ENCODE peak calls at places on chromosomes 7 and 10, in ten cellular contexts. One of them, this sample, is unnamed.
A peak's percentile ranks its signal among the peaks of the same experiment; 100 is the strongest.

GRCh38 chr7:102030696-102031095 is 213.3 kb downstream of the CUX1 start:
- DNase-seq in IMR-90: no peak
- DNase-seq in NB4: no peak
- DNase-seq in kidney: no peak
- DNase-seq in AG09319: no peak
- DNase-seq in B cell: no peak
- DNase-seq in cardiac fibroblast: no peak
- DNase-seq in choroid plexus epithelial cell: no peak
- DNase-seq in Caco-2: no peak
- DNase-seq in vagina: no peak
- DNase-seq in this sample: no peak

GRCh38 chr7:41164440-41164839 is 538.5 kb downstream of the INHBA start:
- DNase-seq in IMR-90: peak; percentile 58
- DNase-seq in NB4: no peak
- DNase-seq in kidney: no peak
- DNase-seq in AG09319: no peak
- DNase-seq in B cell: no peak
- DNase-seq in cardiac fibroblast: no peak
- DNase-seq in choroid plexus epithelial cell: peak; percentile 41
- DNase-seq in Caco-2: no peak
- DNase-seq in vagina: no peak
- DNase-seq in this sample: no peak

GRCh38 chr7:77330169-77330882 is 85.8 kb downstream of the GSAP start:
- DNase-seq in IMR-90: peak; percentile 37
- DNase-seq in NB4: peak; percentile 99
- DNase-seq in kidney: no peak
- DNase-seq in AG09319: no peak
- DNase-seq in B cell: peak; percentile 75
- DNase-seq in cardiac fibroblast: peak; percentile 29
- DNase-seq in choroid plexus epithelial cell: no peak
- DNase-seq in Caco-2: no peak
- DNase-seq in vagina: no peak
- DNase-seq in this sample: no peak

GRCh38 chr7:57348646-57349269 is 101.2 kb upstream of the ZNF716 start:
- DNase-seq in IMR-90: no peak
- DNase-seq in NB4: no peak
- DNase-seq in kidney: no peak
- DNase-seq in AG09319: no peak
- DNase-seq in B cell: no peak
- DNase-seq in cardiac fibroblast: no peak
- DNase-seq in choroid plexus epithelial cell: no peak
- DNase-seq in Caco-2: no peak
- DNase-seq in vagina: no peak
- DNase-seq in this sample: peak; percentile 29

GRCh38 chr7:115135769-115136410 is 214.0 kb downstream of the MDFIC start:
- DNase-seq in IMR-90: no peak
- DNase-seq in NB4: no peak
- DNase-seq in kidney: no peak
- DNase-seq in AG09319: no peak
- DNase-seq in B cell: no peak
- DNase-seq in cardiac fibroblast: peak; percentile 39
- DNase-seq in choroid plexus epithelial cell: peak; percentile 43
- DNase-seq in Caco-2: no peak
- DNase-seq in vagina: no peak
- DNase-seq in this sample: no peak

GRCh38 chr7:25694690-25695089 is 457.3 kb upstream of the NFE2L3 start:
- DNase-seq in IMR-90: no peak
- DNase-seq in NB4: no peak
- DNase-seq in kidney: no peak
- DNase-seq in AG09319: no peak
- DNase-seq in B cell: no peak
- DNase-seq in cardiac fibroblast: peak; percentile 45
- DNase-seq in choroid plexus epithelial cell: peak; percentile 33
- DNase-seq in Caco-2: no peak
- DNase-seq in vagina: no peak
- DNase-seq in this sample: no peak

GRCh38 chr10:6995339-6995738 is 415.3 kb upstream of the PRKCQ start:
- DNase-seq in IMR-90: peak; percentile 15
- DNase-seq in NB4: no peak
- DNase-seq in kidney: no peak
- DNase-seq in AG09319: no peak
- DNase-seq in B cell: no peak
- DNase-seq in cardiac fibroblast: no peak
- DNase-seq in choroid plexus epithelial cell: no peak
- DNase-seq in Caco-2: no peak
- DNase-seq in vagina: no peak
- DNase-seq in this sample: no peak

GRCh38 chr10:110304394-110304779 is 333 bp downstream of the SMNDC1 start:
- DNase-seq in IMR-90: no peak
- DNase-seq in NB4: no peak
- DNase-seq in kidney: no peak
- DNase-seq in AG09319: no peak
- DNase-seq in B cell: no peak
- DNase-seq in cardiac fibroblast: peak; percentile 33
- DNase-seq in choroid plexus epithelial cell: peak; percentile 24
- DNase-seq in Caco-2: no peak
- DNase-seq in vagina: no peak
- DNase-seq in this sample: no peak

GRCh38 chr10:3580565-3580964 is 204.4 kb downstream of the KLF6 start:
- DNase-seq in IMR-90: no peak
- DNase-seq in NB4: no peak
- DNase-seq in kidney: no peak
- DNase-seq in AG09319: no peak
- DNase-seq in B cell: no peak
- DNase-seq in cardiac fibroblast: no peak
- DNase-seq in choroid plexus epithelial cell: no peak
- DNase-seq in Caco-2: no peak
- DNase-seq in vagina: no peak
- DNase-seq in this sample: no peak

GRCh38 chr10:104486803-104487202 is 133.2 kb downstream of the CFAP58 start:
- DNase-seq in IMR-90: no peak
- DNase-seq in NB4: no peak
- DNase-seq in kidney: no peak
- DNase-seq in AG09319: no peak
- DNase-seq in B cell: no peak
- DNase-seq in cardiac fibroblast: no peak
- DNase-seq in choroid plexus epithelial cell: no peak
- DNase-seq in Caco-2: no peak
- DNase-seq in vagina: no peak
- DNase-seq in this sample: no peak

GRCh38 chr10:114623661-114624294 is 34.3 kb downstream of the ABLIM1 start:
- DNase-seq in IMR-90: peak; percentile 88
- DNase-seq in NB4: no peak
- DNase-seq in kidney: no peak
- DNase-seq in AG09319: peak; percentile 83
- DNase-seq in B cell: no peak
- DNase-seq in cardiac fibroblast: peak; percentile 78
- DNase-seq in choroid plexus epithelial cell: peak; percentile 77
- DNase-seq in Caco-2: peak; percentile 47
- DNase-seq in vagina: no peak
- DNase-seq in this sample: no peak

GRCh38 chr7:2517678-2518077 is 1.9 kb upstream of the LFNG start:
- DNase-seq in IMR-90: peak; percentile 61
- DNase-seq in NB4: no peak
- DNase-seq in kidney: no peak
- DNase-seq in AG09319: no peak
- DNase-seq in B cell: no peak
- DNase-seq in cardiac fibroblast: no peak
- DNase-seq in choroid plexus epithelial cell: peak; percentile 61
- DNase-seq in Caco-2: no peak
- DNase-seq in vagina: no peak
- DNase-seq in this sample: no peak

GRCh38 chr10:21726601-21727295 is 192.7 kb downstream of the MLLT10 start:
- DNase-seq in IMR-90: peak; percentile 26
- DNase-seq in NB4: no peak
- DNase-seq in kidney: no peak
- DNase-seq in AG09319: no peak
- DNase-seq in B cell: no peak
- DNase-seq in cardiac fibroblast: no peak
- DNase-seq in choroid plexus epithelial cell: no peak
- DNase-seq in Caco-2: no peak
- DNase-seq in vagina: no peak
- DNase-seq in this sample: no peak

GRCh38 chr10:109386921-109387320 is 536.4 kb downstream of the XPNPEP1 start:
- DNase-seq in IMR-90: no peak
- DNase-seq in NB4: no peak
- DNase-seq in kidney: no peak
- DNase-seq in AG09319: no peak
- DNase-seq in B cell: no peak
- DNase-seq in cardiac fibroblast: no peak
- DNase-seq in choroid plexus epithelial cell: no peak
- DNase-seq in Caco-2: no peak
- DNase-seq in vagina: no peak
- DNase-seq in this sample: no peak

GRCh38 chr10:6364893-6365292 is 162.2 kb downstream of the PFKFB3 start:
- DNase-seq in IMR-90: no peak
- DNase-seq in NB4: no peak
- DNase-seq in kidney: no peak
- DNase-seq in AG09319: no peak
- DNase-seq in B cell: no peak
- DNase-seq in cardiac fibroblast: no peak
- DNase-seq in choroid plexus epithelial cell: peak; percentile 8
- DNase-seq in Caco-2: no peak
- DNase-seq in vagina: no peak
- DNase-seq in this sample: no peak

GRCh38 chr10:48444266-48444665 is 137.8 kb downstream of the MAPK8 start:
- DNase-seq in IMR-90: peak; percentile 51
- DNase-seq in NB4: peak; percentile 70
- DNase-seq in kidney: no peak
- DNase-seq in AG09319: no peak
- DNase-seq in B cell: no peak
- DNase-seq in cardiac fibroblast: peak; percentile 57
- DNase-seq in choroid plexus epithelial cell: peak; percentile 77
- DNase-seq in Caco-2: peak; percentile 52
- DNase-seq in vagina: no peak
- DNase-seq in this sample: no peak

GRCh38 chr7:100896743-100897051 is 1.0 kb upstream of the ACHE start:
- DNase-seq in IMR-90: no peak
- DNase-seq in NB4: peak; percentile 36
- DNase-seq in kidney: peak; percentile 83
- DNase-seq in AG09319: no peak
- DNase-seq in B cell: no peak
- DNase-seq in cardiac fibroblast: no peak
- DNase-seq in choroid plexus epithelial cell: no peak
- DNase-seq in Caco-2: no peak
- DNase-seq in vagina: no peak
- DNase-seq in this sample: no peak
- TF ChIP-seq CTCF in IMR-90: no peak
- TF ChIP-seq CTCF in NB4: no peak
- TF ChIP-seq CTCF in kidney: no peak
- TF ChIP-seq CTCF in AG09319: no peak
- TF ChIP-seq CTCF in B cell: no peak
- TF ChIP-seq CTCF in cardiac fibroblast: no peak
- TF ChIP-seq CTCF in choroid plexus epithelial cell: no peak
- TF ChIP-seq CTCF in Caco-2: no peak
- TF ChIP-seq CTCF in vagina: no peak
- TF ChIP-seq CTCF in this sample: no peak

GRCh38 chr7:54859066-54859465 is 100.1 kb upstream of the SEC61G start:
- DNase-seq in IMR-90: no peak
- DNase-seq in NB4: no peak
- DNase-seq in kidney: no peak
- DNase-seq in AG09319: no peak
- DNase-seq in B cell: no peak
- DNase-seq in cardiac fibroblast: peak; percentile 18
- DNase-seq in choroid plexus epithelial cell: no peak
- DNase-seq in Caco-2: no peak
- DNase-seq in vagina: no peak
- DNase-seq in this sample: no peak
- TF ChIP-seq CTCF in IMR-90: no peak
- TF ChIP-seq CTCF in NB4: no peak
- TF ChIP-seq CTCF in kidney: no peak
- TF ChIP-seq CTCF in AG09319: no peak
- TF ChIP-seq CTCF in B cell: no peak
- TF ChIP-seq CTCF in cardiac fibroblast: no peak
- TF ChIP-seq CTCF in choroid plexus epithelial cell: no peak
- TF ChIP-seq CTCF in Caco-2: no peak
- TF ChIP-seq CTCF in vagina: no peak
- TF ChIP-seq CTCF in this sample: no peak

GRCh38 chr7:1234049-1234691 is 1.5 kb downstream of the UNCX start:
- DNase-seq in IMR-90: no peak
- DNase-seq in NB4: no peak
- DNase-seq in kidney: no peak
- DNase-seq in AG09319: no peak
- DNase-seq in B cell: no peak
- DNase-seq in cardiac fibroblast: no peak
- DNase-seq in choroid plexus epithelial cell: no peak
- DNase-seq in Caco-2: no peak
- DNase-seq in vagina: no peak
- DNase-seq in this sample: no peak
- TF ChIP-seq CTCF in IMR-90: no peak
- TF ChIP-seq CTCF in NB4: no peak
- TF ChIP-seq CTCF in kidney: no peak
- TF ChIP-seq CTCF in AG09319: no peak
- TF ChIP-seq CTCF in B cell: no peak
- TF ChIP-seq CTCF in cardiac fibroblast: no peak
- TF ChIP-seq CTCF in choroid plexus epithelial cell: no peak
- TF ChIP-seq CTCF in Caco-2: no peak
- TF ChIP-seq CTCF in vagina: no peak
- TF ChIP-seq CTCF in this sample: no peak

GRCh38 chr10:44282606-44283300 is 102.1 kb downstream of the CXCL12 start:
- DNase-seq in IMR-90: no peak
- DNase-seq in NB4: no peak
- DNase-seq in kidney: no peak
- DNase-seq in AG09319: no peak
- DNase-seq in B cell: no peak
- DNase-seq in cardiac fibroblast: no peak
- DNase-seq in choroid plexus epithelial cell: no peak
- DNase-seq in Caco-2: no peak
- DNase-seq in vagina: no peak
- DNase-seq in this sample: no peak
- TF ChIP-seq CTCF in IMR-90: no peak
- TF ChIP-seq CTCF in NB4: no peak
- TF ChIP-seq CTCF in kidney: no peak
- TF ChIP-seq CTCF in AG09319: no peak
- TF ChIP-seq CTCF in B cell: no peak
- TF ChIP-seq CTCF in cardiac fibroblast: no peak
- TF ChIP-seq CTCF in choroid plexus epithelial cell: no peak
- TF ChIP-seq CTCF in Caco-2: no peak
- TF ChIP-seq CTCF in vagina: no peak
- TF ChIP-seq CTCF in this sample: no peak

GRCh38 chr10:209357-209756 is 74.1 kb downstream of the ZMYND11 start:
- DNase-seq in IMR-90: peak; percentile 37
- DNase-seq in NB4: no peak
- DNase-seq in kidney: no peak
- DNase-seq in AG09319: no peak
- DNase-seq in B cell: no peak
- DNase-seq in cardiac fibroblast: peak; percentile 18
- DNase-seq in choroid plexus epithelial cell: peak; percentile 57
- DNase-seq in Caco-2: no peak
- DNase-seq in vagina: no peak
- DNase-seq in this sample: no peak
- TF ChIP-seq CTCF in IMR-90: peak; percentile 39
- TF ChIP-seq CTCF in NB4: no peak
- TF ChIP-seq CTCF in kidney: no peak
- TF ChIP-seq CTCF in AG09319: peak; percentile 23
- TF ChIP-seq CTCF in B cell: no peak
- TF ChIP-seq CTCF in cardiac fibroblast: peak; percentile 38
- TF ChIP-seq CTCF in choroid plexus epithelial cell: peak; percentile 48
- TF ChIP-seq CTCF in Caco-2: peak; percentile 29
- TF ChIP-seq CTCF in vagina: no peak
- TF ChIP-seq CTCF in this sample: peak; percentile 12

GRCh38 chr7:121373177-121373576 is 22.9 kb downstream of the FAM3C start:
- DNase-seq in IMR-90: no peak
- DNase-seq in NB4: no peak
- DNase-seq in kidney: no peak
- DNase-seq in AG09319: no peak
- DNase-seq in B cell: no peak
- DNase-seq in cardiac fibroblast: no peak
- DNase-seq in choroid plexus epithelial cell: no peak
- DNase-seq in Caco-2: no peak
- DNase-seq in vagina: no peak
- DNase-seq in this sample: no peak
- TF ChIP-seq CTCF in IMR-90: no peak
- TF ChIP-seq CTCF in NB4: no peak
- TF ChIP-seq CTCF in kidney: no peak
- TF ChIP-seq CTCF in AG09319: no peak
- TF ChIP-seq CTCF in B cell: peak; percentile 25
- TF ChIP-seq CTCF in cardiac fibroblast: no peak
- TF ChIP-seq CTCF in choroid plexus epithelial cell: no peak
- TF ChIP-seq CTCF in Caco-2: peak; percentile 2
- TF ChIP-seq CTCF in vagina: no peak
- TF ChIP-seq CTCF in this sample: no peak

This sample was measured in psoas muscle.